ENCODE peak calls at places on chromosomes 2 and 18, in ten cellular contexts. R is mammary epithelial cell, V is A549, W is glutamatergic neuron, A is tibial nerve, N is GM23338, Q is AG10803, S is cardiac muscle cell, Y is cardiac fibroblast, L is HCT116. X is an unnamed sample.

GRCh38 chr2:21461754-21462153 is 338.0 kb downstream of the TDRD15 start:
- DNase-seq in L (no peak), Y (no peak), A (no peak), N (no peak), W (no peak), S (no peak), V (no peak), Q (no peak), R (no peak), X (no peak)

GRCh38 chr2:20153131-20153851 is 71.6 kb downstream of the SDC1 start:
- DNase-seq in N (no peak), L (no peak), V (no peak), R (peak), W (no peak), Q (no peak), A (no peak), S (no peak), Y (no peak), X (no peak)

GRCh38 chr2:67612576-67612981 is 215.4 kb downstream of the ETAA1 start:
- DNase-seq in N (no peak), Q (peak), S (peak), Y (peak), W (no peak), A (no peak), V (no peak), L (no peak), R (no peak), X (no peak)

GRCh38 chr2:65722028-65722427 is 289.6 kb upstream of the SPRED2 start:
- DNase-seq in R (peak), W (peak), S (peak), A (no peak), Q (peak), N (peak), Y (no peak), L (no peak), V (peak), X (peak)

GRCh38 chr2:225496548-225496947 is 97.0 kb downstream of the NYAP2 start:
- DNase-seq in A (no peak), W (no peak), Q (no peak), S (no peak), Y (no peak), R (no peak), N (no peak), V (no peak), L (no peak), X (no peak)

GRCh38 chr2:143553261-143553660 is 424.0 kb downstream of the ARHGAP15 start:
- DNase-seq in R (no peak), W (no peak), S (no peak), A (no peak), N (no peak), Y (no peak), Q (no peak), L (no peak), V (no peak), X (no peak)

GRCh38 chr2:172070936-172071335 is 14.4 kb upstream of the DLX1 start:
- DNase-seq in N (no peak), A (no peak), S (no peak), Q (no peak), V (no peak), Y (no peak), R (no peak), W (no peak), L (no peak), X (no peak)

GRCh38 chr2:15031745-15032240 is 399.3 kb downstream of the LRATD1 start:
- DNase-seq in R (no peak), L (no peak), S (no peak), Y (no peak), A (no peak), W (no peak), V (peak), N (peak), Q (no peak), X (no peak)

GRCh38 chr2:98459776-98460175 is 15.1 kb downstream of the INPP4A start:
- DNase-seq in W (no peak), V (no peak), L (no peak), Q (no peak), Y (no peak), N (no peak), S (no peak), R (peak), A (no peak), X (no peak)

GRCh38 chr2:174158003-174158402 is 90.3 kb downstream of the OLA1 start:
- DNase-seq in W (peak), N (peak), A (peak), Q (peak), L (peak), S (peak), V (peak), Y (peak), R (peak), X (peak)

GRCh38 chr18:25639601-25640000 is 287.6 kb upstream of the ZNF521 start:
- DNase-seq in S (no peak), V (no peak), R (no peak), W (no peak), Y (no peak), Q (no peak), A (no peak), N (no peak), L (no peak), X (no peak)
- TF ChIP-seq CTCF in S (no peak), V (no peak), R (no peak), W (no peak), Y (no peak), Q (no peak), A (no peak), N (no peak), L (no peak), X (no peak)

GRCh38 chr2:164917296-164917903 is 37.9 kb downstream of the SLC38A11 start:
- DNase-seq in V (peak), S (peak), A (peak), L (peak), R (peak), Q (peak), W (no peak), N (peak), Y (peak), X (peak)
- TF ChIP-seq CTCF in V (peak), S (peak), A (peak), L (peak), R (peak), Q (peak), W (no peak), N (peak), Y (peak), X (peak)

GRCh38 chr2:45691152-45691551 is 39.7 kb downstream of the PRKCE start:
- DNase-seq in R (no peak), Y (peak), V (no peak), Q (no peak), W (no peak), A (no peak), S (no peak), N (no peak), L (no peak), X (no peak)
- TF ChIP-seq CTCF in R (no peak), Y (no peak), V (no peak), Q (no peak), W (no peak), A (no peak), S (no peak), N (no peak), L (no peak), X (no peak)

GRCh38 chr2:1051075-1051474 is 100.4 kb downstream of the SNTG2 start:
- DNase-seq in V (peak), Y (peak), Q (peak), A (no peak), R (no peak), S (peak), L (peak), N (peak), W (no peak), X (no peak)
- TF ChIP-seq CTCF in V (no peak), Y (peak), Q (peak), A (no peak), R (peak), S (peak), L (peak), N (peak), W (peak), X (no peak)

DNA sequence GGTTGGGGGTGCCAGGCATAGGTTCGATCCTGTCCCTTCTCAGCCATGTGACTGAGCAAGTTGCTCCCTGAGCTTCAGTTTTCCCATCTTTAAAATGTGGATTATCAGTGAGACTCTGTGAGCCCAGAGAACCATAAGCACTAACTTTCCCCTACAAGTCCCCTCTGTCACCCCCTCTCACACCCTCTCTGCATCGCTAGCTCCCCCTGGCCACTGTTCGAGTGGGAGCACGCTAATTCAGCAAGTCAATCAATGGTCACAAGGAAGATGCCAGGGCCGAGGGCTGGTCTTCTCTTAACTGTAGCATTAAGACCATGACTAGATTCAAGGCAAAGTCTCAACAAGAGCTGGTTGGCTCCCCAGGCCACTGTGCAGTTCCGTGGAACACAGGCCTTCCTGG is 66.2 kb downstream of the BCL2L11 start:
- DNase-seq in W (no peak), Y (no peak), S (no peak), L (no peak), R (no peak), A (no peak), Q (no peak), V (no peak), N (peak), X (no peak)
- TF ChIP-seq CTCF in W (no peak), Y (no peak), S (no peak), L (no peak), R (no peak), A (no peak), Q (no peak), V (no peak), N (peak), X (no peak)

GRCh38 chr2:240567872-240568677 is at the start of gene RNPEPL1:
- DNase-seq in N (peak), S (no peak), R (peak), A (no peak), Q (no peak), W (peak), V (peak), L (no peak), Y (peak), X (peak)
- TF ChIP-seq CTCF in N (no peak), S (no peak), R (no peak), A (no peak), Q (peak), W (no peak), V (peak), L (no peak), Y (no peak), X (no peak)

DNA sequence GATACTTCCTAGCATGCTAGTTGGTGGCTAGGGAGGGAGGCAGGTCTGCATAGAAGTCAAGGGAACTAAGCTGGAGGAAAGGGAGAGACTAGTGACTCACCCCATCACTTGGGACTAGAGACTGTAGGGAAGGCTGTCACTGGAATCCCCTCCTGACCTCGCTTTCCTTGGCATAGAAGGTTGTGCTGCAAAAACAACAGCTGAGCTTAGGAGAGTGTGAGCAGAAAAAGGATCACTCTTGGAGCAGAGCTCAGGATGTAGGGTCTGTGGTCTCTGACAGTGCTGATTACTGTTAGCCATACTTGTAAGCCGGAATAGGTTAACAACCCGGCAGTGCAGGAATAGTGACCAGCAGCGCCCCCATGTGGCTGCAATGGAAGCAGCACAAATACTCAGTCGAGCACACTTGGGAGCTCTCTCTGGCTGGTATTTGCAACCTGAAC is 66.9 kb upstream of the SMAD2 start:
- DNase-seq in W (peak), V (peak), Q (no peak), R (no peak), A (no peak), N (peak), Y (peak), S (peak), L (no peak), X (peak)
- TF ChIP-seq CTCF in W (peak), V (peak), Q (peak), R (peak), A (no peak), N (peak), Y (peak), S (peak), L (peak), X (peak)

GRCh38 chr2:194104687-194105086 is 1552.3 kb upstream of the SLC39A10 start:
- DNase-seq in Q (no peak), A (no peak), V (no peak), N (no peak), L (no peak), W (no peak), R (no peak), S (peak), Y (no peak), X (no peak)

GRCh38 chr2:194100201-194100600 is 1556.8 kb upstream of the SLC39A10 start:
- DNase-seq in V (no peak), Q (no peak), N (no peak), R (no peak), W (no peak), S (peak), A (no peak), Y (peak), L (no peak), X (no peak)

GRCh38 chr2:194105358-194105757 is 1551.7 kb upstream of the SLC39A10 start:
- DNase-seq in W (no peak), S (no peak), V (no peak), A (no peak), Q (no peak), R (no peak), L (no peak), Y (no peak), N (no peak), X (no peak)

GRCh38 chr2:194103941-194104655 is 1552.9 kb upstream of the SLC39A10 start:
- DNase-seq in L (no peak), V (no peak), A (no peak), S (peak), W (no peak), Q (no peak), Y (peak), N (no peak), R (no peak), X (no peak)
- TF ChIP-seq CTCF in L (no peak), V (no peak), A (no peak), S (no peak), W (no peak), Q (no peak), Y (no peak), N (no peak), R (no peak), X (no peak)

X was measured in Calu3.